ENCODE peak calls at places on chromosomes 4 and X, in four cellular contexts. M is IMR-90, X is GM12878, D is K562. L is an unnamed sample.
A peak's percentile ranks its signal among the peaks of the same experiment; 100 is the strongest.

GRCh38 chrX:27878862-27879261 is 71.1 kb downstream of the MAGEB10 start:
- DNase-seq in X (no peak), D (no peak), M (no peak), L (no peak)

GRCh38 chr4:125368161-125368560 is 53.4 kb downstream of the FAT4 start:
- DNase-seq in M (peak; percentile 70), D (no peak), X (no peak), L (peak; percentile 84)

GRCh38 chr4:184386271-184386781 is 88.0 kb downstream of the IRF2 start:
- DNase-seq in M (no peak), D (peak; percentile 84), X (no peak), L (no peak)

GRCh38 chr4:169823685-169824084 is 65.9 kb upstream of the HPF1 start:
- DNase-seq in M (peak; percentile 60), X (no peak), D (peak; percentile 11), L (peak; percentile 51)

GRCh38 chr4:8297141-8297601 is 27.6 kb downstream of the HTRA3 start:
- DNase-seq in M (no peak), D (no peak), X (no peak), L (no peak)

GRCh38 chrX:119871599-119872395 is at the start of the genes NDUFA1 and RNF113A:
- DNase-seq in M (peak; percentile 81), X (peak; percentile 59), D (peak; percentile 77), L (peak; percentile 69)

GRCh38 chr4:113821851-113822250 is 60.3 kb upstream of the CAMK2D start:
- DNase-seq in D (no peak), X (no peak), M (no peak), L (no peak)

GRCh38 chrX:108199041-108199440 is 107.5 kb downstream of the ATG4A start:
- DNase-seq in X (no peak), M (no peak), D (no peak), L (no peak)

GRCh38 chrX:102712967-102713677 is 874 bp downstream of the GPRASP2 start:
- DNase-seq in D (peak; percentile 26), X (no peak), M (peak; percentile 41), L (peak; percentile 58)

GRCh38 chrX:11137543-11138139 is 26.5 kb downstream of the HCCS start:
- DNase-seq in M (peak; percentile 52), D (no peak), X (no peak), L (peak; percentile 45)

GRCh38 chrX:57821703-57822375 is 88.4 kb downstream of the ZXDA start:
- DNase-seq in D (peak; percentile 25), M (peak; percentile 55), X (peak; percentile 13), L (peak; percentile 67)

GRCh38 chr4:68175562-68176155 is 46.0 kb upstream of the TMPRSS11F start:
- DNase-seq in M (peak; percentile 51), X (peak; percentile 20), D (peak; percentile 47), L (peak; percentile 67)

GRCh38 chr4:101596786-101597185 is 193.7 kb upstream of the BANK1 start:
- DNase-seq in X (peak; percentile 3), M (no peak), D (no peak), L (no peak)

GRCh38 chr4:186606593-186606992 is 51.2 kb upstream of the MTNR1A start:
- DNase-seq in M (peak; percentile 40), D (peak; percentile 12), X (no peak), L (no peak)

GRCh38 chr4:154744341-154744948 is 645 bp downstream of the LRAT start:
- DNase-seq in M (no peak), X (no peak), D (no peak), L (no peak)

GRCh38 chr4:87119965-87120364 is 100.5 kb downstream of the KLHL8 start:
- DNase-seq in X (peak; percentile 19), M (no peak), D (no peak), L (no peak)
- TF ChIP-seq FOS in X (no peak), M (no peak), D (no peak), L (no peak)

GRCh38 chrX:153724252-153725038 is at the start of the genes ABCD1 and BCAP31:
- DNase-seq in D (peak; percentile 92), M (peak; percentile 78), X (peak; percentile 32), L (peak; percentile 84)

GRCh38 chrX:153725039-153725831 is 579 bp downstream of the ABCD1 start:
- DNase-seq in M (no peak), D (no peak), X (no peak), L (no peak)

GRCh38 chrX:153725832-153726285 is 1.2 kb downstream of the ABCD1 start:
- DNase-seq in M (no peak), X (no peak), D (no peak), L (no peak)

GRCh38 chrX:153722704-153723350 is 1.4 kb downstream of the BCAP31 start:
- DNase-seq in X (no peak), D (no peak), M (no peak), L (peak; percentile 33)

DNA sequence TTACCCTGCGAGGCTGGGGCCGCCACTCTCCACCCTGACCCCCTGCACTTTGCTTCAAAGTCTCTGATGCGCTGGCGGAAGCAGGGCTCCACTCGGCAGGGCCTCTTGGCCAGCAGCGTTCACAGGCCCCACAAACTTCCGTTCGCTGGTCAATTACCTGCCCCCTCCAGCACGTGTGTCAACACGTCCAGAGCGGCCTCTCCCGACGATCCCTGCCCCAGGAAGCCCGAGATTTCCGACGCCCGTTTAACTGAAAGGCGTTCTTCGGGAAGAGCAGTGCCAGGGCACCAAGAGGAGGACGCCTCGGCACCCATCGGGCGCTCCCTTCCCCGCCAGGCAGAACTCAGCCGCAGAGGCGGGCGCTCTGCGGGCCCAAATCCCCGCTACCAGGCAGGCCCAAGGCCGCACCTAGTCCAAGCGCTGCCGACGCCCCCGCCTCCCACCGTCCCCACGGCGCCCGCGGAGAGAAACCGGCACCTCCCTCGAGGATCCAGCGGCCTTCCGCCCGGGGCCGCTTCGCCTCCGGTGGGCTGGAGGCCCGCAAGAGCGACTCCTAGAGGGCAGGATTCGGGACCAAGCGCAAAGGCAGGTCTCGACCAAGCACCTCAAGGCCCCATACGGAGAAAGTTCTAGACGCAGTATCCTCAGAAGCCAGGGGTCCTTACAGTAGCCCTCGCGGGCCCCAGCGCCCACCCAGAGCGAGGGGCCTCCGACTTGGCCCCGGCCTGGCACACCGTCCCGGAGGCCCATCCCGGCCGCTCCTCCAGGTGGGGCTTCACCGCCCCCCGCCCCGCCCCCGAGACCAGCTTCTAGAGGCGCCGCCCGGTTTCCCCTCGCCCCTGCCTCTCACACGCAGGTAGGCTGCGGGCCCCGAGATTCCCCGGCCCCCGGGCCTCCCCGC is 586 bp downstream of the BCAP31 start:
- DNase-seq in D (peak; percentile 62), X (no peak), M (peak; percentile 37), L (peak; percentile 51)
- TF ChIP-seq FOS in D (no peak), X (no peak), M (no peak), L (no peak)

DNA sequence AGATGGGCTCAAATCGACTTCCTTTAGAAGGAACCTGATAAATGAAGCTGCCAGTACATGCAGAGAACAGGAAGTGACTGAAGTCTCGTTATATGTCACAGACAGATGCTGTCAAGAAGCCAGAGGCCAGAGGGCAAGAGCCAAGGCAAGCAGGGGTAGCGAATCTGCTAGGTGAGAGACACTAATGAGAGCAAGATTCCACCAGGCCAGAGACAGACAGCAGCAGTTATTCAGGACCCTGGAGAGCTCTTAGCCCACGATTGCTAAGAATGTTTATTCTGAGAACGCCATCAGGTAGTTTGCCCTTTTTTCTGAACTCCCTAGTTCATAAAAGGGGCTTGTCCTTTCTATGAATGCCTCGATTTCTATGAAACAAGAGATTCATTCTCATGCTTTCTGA is 73.7 kb downstream of the BEND2 start:
- DNase-seq in M (peak; percentile 13), D (peak; percentile 25), X (no peak), L (no peak)
- TF ChIP-seq FOS in M (no peak), D (no peak), X (no peak), L (no peak)

GRCh38 chr4:183172881-183173280 is 73.8 kb downstream of the WWC2 start:
- DNase-seq in M (no peak), D (no peak), X (no peak), L (no peak)

GRCh38 chr4:183170894-183171293 is 71.8 kb downstream of the WWC2 start:
- DNase-seq in X (no peak), M (no peak), D (no peak), L (no peak)

GRCh38 chr4:183175631-183176232 is 76.7 kb downstream of the WWC2 start:
- DNase-seq in D (no peak), M (peak; percentile 60), X (no peak), L (peak; percentile 68)

GRCh38 chr4:183173580-183174526 is 74.8 kb downstream of the WWC2 start:
- DNase-seq in M (peak; percentile 29), X (no peak), D (no peak), L (peak; percentile 26)

GRCh38 chr4:183171484-183172267 is 72.6 kb downstream of the WWC2 start:
- DNase-seq in D (no peak), X (no peak), M (peak; percentile 25), L (peak; percentile 53)
- TF ChIP-seq FOS in D (no peak), X (no peak), M (no peak), L (no peak)

GRCh38 chr4:159002950-159003349 is 99.9 kb upstream of the RAPGEF2 start:
- DNase-seq in X (no peak), D (no peak), M (peak; percentile 79), L (peak; percentile 96)

GRCh38 chr4:159008671-159009070 is 94.2 kb upstream of the RAPGEF2 start:
- DNase-seq in D (no peak), M (no peak), X (no peak), L (no peak)

GRCh38 chr4:159003420-159004253 is 99.2 kb upstream of the RAPGEF2 start:
- DNase-seq in D (peak; percentile 20), X (no peak), M (peak; percentile 44), L (peak; percentile 81)

GRCh38 chr4:159009521-159009920 is 93.4 kb upstream of the RAPGEF2 start:
- DNase-seq in D (no peak), X (no peak), M (no peak), L (no peak)

GRCh38 chr4:159006202-159006601 is 96.7 kb upstream of the RAPGEF2 start:
- DNase-seq in D (no peak), X (no peak), M (peak; percentile 48), L (no peak)
- TF ChIP-seq FOS in D (no peak), X (no peak), M (no peak), L (no peak)

GRCh38 chr4:94603170-94603747 is 151.5 kb downstream of the PDLIM5 start:
- DNase-seq in X (no peak), M (peak; percentile 96), D (no peak), L (peak; percentile 67)
- TF ChIP-seq FOS in X (no peak), M (peak; percentile 83), D (no peak), L (peak; percentile 59)

GRCh38 chr4:76624271-76624681 is 189.2 kb downstream of the SHROOM3 start:
- DNase-seq in X (no peak), D (no peak), M (peak; percentile 94), L (no peak)
- TF ChIP-seq FOS in X (no peak), D (no peak), M (no peak), L (no peak)

L was measured in endothelial cell of umbilical vein.